ENCODE peak calls at places on chromosomes 6 and 20, in four cellular contexts. Z is G401, K is foreskin fibroblast, F is memory B cell. C is an unnamed sample.

GRCh38 chr6:166512567-166512966 is 73.9 kb downstream of the RAMACL start:
- DNase-seq in Z (no peak), K (no peak), F (peak), C (no peak)

GRCh38 chr6:170554086-170554887 is at the start of gene TBP:
- DNase-seq in Z (peak), K (peak), F (peak), C (peak)

GRCh38 chr6:20583447-20583806 is 49.2 kb downstream of the CDKAL1 start:
- DNase-seq in Z (no peak), K (no peak), F (no peak), C (no peak)

GRCh38 chr6:22888147-22888831 is 318.9 kb downstream of the HDGFL1 start:
- DNase-seq in Z (no peak), K (no peak), F (no peak), C (no peak)

GRCh38 chr6:162056745-162057144 is 670.8 kb downstream of the PRKN start:
- DNase-seq in Z (no peak), K (peak), F (no peak), C (peak)

GRCh38 chr20:57999465-58000111 is 228.9 kb downstream of the ANKRD60 start:
- DNase-seq in Z (no peak), K (no peak), F (peak), C (peak)

GRCh38 chr20:63119451-63120285 is 96.3 kb downstream of the YTHDF1 start:
- DNase-seq in Z (no peak), K (no peak), F (no peak), C (no peak)

GRCh38 chr6:34148864-34149810 is 3.2 kb upstream of the GRM4 start:
- DNase-seq in Z (no peak), K (no peak), F (no peak), C (no peak)

GRCh38 chr6:129251669-129252376 is 368.9 kb downstream of the LAMA2 start:
- DNase-seq in Z (peak), K (peak), F (peak), C (peak)

GRCh38 chr6:38603492-38603891 is 36.2 kb downstream of the BTBD9 start:
- DNase-seq in Z (no peak), K (no peak), F (no peak), C (no peak)

GRCh38 chr20:45905505-45906079 is 6.4 kb downstream of the PLTP start:
- DNase-seq in Z (no peak), K (no peak), F (no peak), C (no peak)

GRCh38 chr20:45016089-45016641 is 49.9 kb downstream of the STK4 start:
- DNase-seq in Z (no peak), K (no peak), F (no peak), C (no peak)

GRCh38 chr20:44805991-44806729 is 4.2 kb downstream of the RIMS4 start:
- DNase-seq in Z (peak), K (peak), F (no peak), C (peak)

GRCh38 chr6:107981695-107982094 is 23.7 kb upstream of the SEC63 start:
- DNase-seq in Z (no peak), K (no peak), F (no peak), C (no peak)

GRCh38 chr6:128474933-128475332 is 45.5 kb downstream of the PTPRK start:
- DNase-seq in Z (no peak), K (no peak), F (no peak), C (no peak)

GRCh38 chr20:10201321-10201870 is 17.2 kb upstream of the SNAP25 start:
- DNase-seq in Z (peak), K (no peak), F (no peak), C (no peak)

GRCh38 chr6:39365281-39366074 is 43.0 kb upstream of the KCNK16 start:
- DNase-seq in Z (no peak), K (peak), F (no peak), C (no peak)

GRCh38 chr20:51767867-51768758 is at the start of gene ATP9A:
- DNase-seq in Z (peak), K (no peak), F (no peak), C (peak)

GRCh38 chr6:20978176-20978614 is 443.9 kb downstream of the CDKAL1 start:
- DNase-seq in Z (no peak), K (peak), F (no peak), C (no peak)

GRCh38 chr6:13953061-13953705 is 28.4 kb downstream of the RNF182 start:
- DNase-seq in Z (no peak), K (peak), F (no peak), C (no peak)

GRCh38 chr6:72657798-72658197 is 35.9 kb downstream of the KCNQ5 start:
- DNase-seq in Z (no peak), K (peak), F (no peak), C (no peak)

C was measured in iPS-NIHi11.